ENCODE peak calls at places on chromosomes 12 and 14, in eight cellular contexts. M, D, Q, A, W, F, L and U are unnamed samples.

GRCh38 chr14:87745507-87746118 is 247.4 kb downstream of the GALC start:
- DNase-seq in M (no peak), F (no peak), A (peak), Q (peak), W (peak), L (no peak), D (no peak), U (peak)

GRCh38 chr14:80638620-80639215 is 302.8 kb downstream of the CEP128 start:
- DNase-seq in A (no peak), F (no peak), L (no peak), W (peak), D (no peak), M (no peak), Q (peak), U (no peak)

GRCh38 chr12:43103866-43104265 is 448.1 kb downstream of the ADAMTS20 start:
- DNase-seq in D (no peak), W (no peak), M (no peak), Q (no peak), A (no peak), F (no peak), L (no peak), U (no peak)

GRCh38 chr14:104924421-104925213 is at the start of gene PLD4:
- DNase-seq in W (no peak), Q (no peak), F (no peak), L (no peak), D (peak), A (no peak), M (no peak), U (no peak)

GRCh38 chr12:66767454-66768002 is 88.7 kb upstream of the GRIP1 start:
- DNase-seq in L (no peak), D (no peak), Q (no peak), F (no peak), M (no peak), A (no peak), W (no peak), U (no peak)

GRCh38 chr14:26917086-26917485 is 319.3 kb upstream of the NOVA1 start:
- DNase-seq in L (no peak), D (no peak), M (no peak), F (no peak), A (no peak), W (peak), Q (peak), U (no peak)

GRCh38 chr12:52087961-52088820 is 8.7 kb downstream of the SMIM41 start:
- DNase-seq in F (no peak), Q (no peak), M (no peak), L (no peak), W (no peak), D (no peak), A (no peak), U (peak)

GRCh38 chr14:32560213-32560857 is 231.2 kb downstream of the AKAP6 start:
- DNase-seq in W (peak), L (peak), Q (peak), M (peak), A (peak), D (no peak), F (no peak), U (peak)

GRCh38 chr14:29603721-29604120 is 323.9 kb downstream of the PRKD1 start:
- DNase-seq in L (no peak), F (no peak), D (no peak), M (no peak), W (no peak), A (no peak), Q (no peak), U (no peak)